ENCODE peak calls at places on chromosome 22, in six cellular contexts. O is CMK, J is mucosa of gallbladder, S is immature natural killer cell, W is GM12878, E is GM04504. P is an unnamed sample.
A peak's percentile ranks its signal among the peaks of the same experiment; 100 is the strongest.

GRCh38 chr22:38148252-38148651 is 33.4 kb downstream of the PLA2G6 start:
- DNase-seq in W (no peak), J (no peak), O (no peak), E (peak; percentile 35), S (no peak), P (no peak)

GRCh38 chr22:39185601-39186012 is 33.1 kb upstream of the CBX7 start:
- DNase-seq in S (no peak), O (no peak), W (no peak), J (no peak), E (no peak), P (peak; percentile 63)

GRCh38 chr22:31768422-31769059 is 14.7 kb downstream of the DEPDC5 start:
- DNase-seq in J (no peak), S (no peak), E (no peak), W (no peak), O (no peak), P (no peak)

GRCh38 chr22:48240935-48241230 is 1478.4 kb downstream of the TBC1D22A start:
- DNase-seq in W (no peak), S (no peak), E (no peak), J (no peak), O (no peak), P (peak; percentile 4)

GRCh38 chr22:40289991-40290459 is 56.3 kb upstream of the ADSL start:
- DNase-seq in J (no peak), E (no peak), O (no peak), S (peak; percentile 66), W (peak; percentile 26), P (no peak)

GRCh38 chr22:22748297-22748743 is 103.9 kb downstream of the GGTLC2 start:
- DNase-seq in O (no peak), J (peak; percentile 66), S (no peak), E (peak; percentile 17), W (no peak), P (peak; percentile 75)

GRCh38 chr22:26903030-26903856 is 245.9 kb downstream of the MIAT start:
- DNase-seq in J (no peak), S (peak; percentile 3), W (no peak), O (no peak), E (no peak), P (peak; percentile 30)

GRCh38 chr22:50729391-50730012 is 8.5 kb upstream of the ACR start:
- DNase-seq in E (no peak), W (no peak), O (no peak), J (no peak), S (no peak), P (no peak)

GRCh38 chr22:48635825-48636224 is 1191.8 kb downstream of the BRD1 start:
- DNase-seq in W (no peak), J (no peak), S (no peak), O (no peak), E (no peak), P (no peak)

GRCh38 chr22:30733081-30733680 is 38.5 kb downstream of the OSBP2 start:
- DNase-seq in E (no peak), S (no peak), W (no peak), O (no peak), J (no peak), P (no peak)

GRCh38 chr22:22026157-22026831 is 43.7 kb upstream of the TOP3B start:
- DNase-seq in E (no peak), J (no peak), S (no peak), W (peak; percentile 64), O (no peak), P (no peak)